ENCODE peak calls at places on chromosomes 16 and 17, in seven cellular contexts. I is activated CD4-positive, alpha-beta T cell treated with anti-CD3 and anti-CD28 coated beads, Interleukin-2, amount 50 U/mL, for 48 hours; Z is stomach; P is MCF 10A; M is activated T-cell treated with anti-CD3 and anti-CD28 coated beads, Interleukin-2, amount 50 U/mL, for 72 hours; D is A172; Q is GM19239. X is an unnamed sample.

GRCh38 chr17:80822700-80823410 is 168.8 kb upstream of the CHMP6 start:
- DNase-seq in D (no peak), M (no peak), Z (no peak), P (peak), Q (no peak), I (no peak), X (no peak)

GRCh38 chr16:54780266-54780665 is 150.4 kb upstream of the IRX5 start:
- DNase-seq in P (no peak), M (no peak), I (no peak), Q (no peak), Z (no peak), D (no peak), X (no peak)

GRCh38 chr17:69457603-69458002 is 43.1 kb downstream of the MAP2K6 start:
- DNase-seq in M (peak), Z (no peak), P (no peak), Q (no peak), D (no peak), I (no peak), X (no peak)

GRCh38 chr17:10247806-10248334 is 49.5 kb upstream of the GAS7 start:
- DNase-seq in M (no peak), Q (no peak), I (no peak), D (no peak), P (no peak), Z (no peak), X (no peak)

GRCh38 chr16:15518412-15519351 is 84.3 kb downstream of the BMERB1 start:
- DNase-seq in I (no peak), D (peak), P (no peak), Z (no peak), Q (no peak), M (no peak), X (no peak)

GRCh38 chr17:33523577-33523981 is 230.5 kb upstream of the ASIC2 start:
- DNase-seq in I (no peak), Q (no peak), Z (no peak), M (no peak), P (no peak), D (peak), X (no peak)

GRCh38 chr17:9115446-9116265 is 94.3 kb downstream of the NTN1 start:
- DNase-seq in Z (peak), P (no peak), D (peak), I (peak), Q (no peak), M (peak), X (peak)

GRCh38 chr16:4536391-4537106 is 2.0 kb downstream of the CDIP1 start:
- DNase-seq in Q (no peak), M (no peak), P (no peak), D (no peak), I (no peak), Z (no peak), X (no peak)

GRCh38 chr17:27895110-27895895 is 2.1 kb upstream of the LYRM9 start:
- DNase-seq in I (no peak), P (no peak), D (no peak), Q (no peak), M (no peak), Z (no peak), X (no peak)

GRCh38 chr16:27495191-27495590 is 54.5 kb downstream of the GTF3C1 start:
- DNase-seq in P (no peak), D (no peak), I (no peak), M (no peak), Z (no peak), Q (no peak), X (no peak)

GRCh38 chr16:46620265-46621005 is 744 bp downstream of the SHCBP1 start:
- DNase-seq in P (peak), I (peak), Q (no peak), D (peak), Z (no peak), M (no peak), X (no peak)

GRCh38 chr16:4651842-4652241 is 27.2 kb downstream of the MGRN1 start:
- DNase-seq in Z (no peak), P (no peak), M (no peak), I (no peak), D (no peak), Q (no peak), X (no peak)

GRCh38 chr17:4005296-4006164 is 41.3 kb upstream of the ATP2A3 start:
- DNase-seq in Z (no peak), P (no peak), Q (no peak), M (no peak), I (no peak), D (no peak), X (no peak)

GRCh38 chr16:89599451-89599858 is 14.0 kb upstream of the DPEP1 start:
- DNase-seq in M (peak), P (peak), I (peak), D (peak), Z (no peak), Q (no peak), X (peak)

GRCh38 chr16:47774661-47775060 is 313.5 kb downstream of the PHKB start:
- DNase-seq in D (peak), I (no peak), M (no peak), P (peak), Q (no peak), Z (peak), X (no peak)

GRCh38 chr17:56936697-56937322 is 23.0 kb upstream of the TRIM25 start:
- DNase-seq in Z (no peak), D (no peak), M (no peak), Q (no peak), P (no peak), I (no peak), X (no peak)

GRCh38 chr17:37507108-37507507 is 17.4 kb downstream of the DUSP14 start:
- DNase-seq in I (no peak), M (no peak), Q (no peak), P (no peak), D (no peak), Z (no peak), X (no peak)

GRCh38 chr17:55317284-55317683 is 52.5 kb downstream of the HLF start:
- DNase-seq in I (no peak), D (no peak), M (no peak), Q (no peak), P (no peak), Z (no peak), X (no peak)

GRCh38 chr17:77382356-77382911 is 241.7 kb downstream of the SEC14L1 start:
- DNase-seq in M (peak), Z (no peak), Q (no peak), D (no peak), P (no peak), I (no peak), X (peak)

GRCh38 chr17:28173071-28173561 is 130.6 kb downstream of the NLK start:
- DNase-seq in D (no peak), Q (no peak), M (no peak), Z (no peak), P (no peak), I (no peak), X (no peak)

GRCh38 chr17:79027925-79028491 is 4.0 kb downstream of the C1QTNF1 start:
- DNase-seq in Z (no peak), M (no peak), I (no peak), P (peak), Q (no peak), D (peak), X (no peak)

GRCh38 chr17:80125656-80126448 is 21.1 kb downstream of the EIF4A3 start:
- DNase-seq in D (no peak), I (no peak), M (no peak), P (no peak), Q (no peak), Z (peak), X (no peak)

GRCh38 chr16:89827383-89828198 is 684 bp upstream of the SPIRE2 start:
- DNase-seq in P (peak), D (peak), I (no peak), Q (no peak), M (no peak), Z (peak), X (no peak)

GRCh38 chr16:67992661-67993206 is 6.5 kb downstream of the DPEP2 start:
- DNase-seq in Z (no peak), I (no peak), Q (no peak), P (no peak), M (no peak), D (no peak), X (no peak)

GRCh38 chr17:37523715-37524219 is 34.1 kb downstream of the DUSP14 start:
- DNase-seq in M (no peak), I (no peak), P (no peak), D (no peak), Z (no peak), Q (no peak), X (no peak)

GRCh38 chr16:16042076-16042475 is 92.7 kb downstream of the ABCC1 start:
- DNase-seq in Q (no peak), I (no peak), P (peak), M (no peak), Z (peak), D (peak), X (no peak)

GRCh38 chr17:59762022-59762825 is 54.8 kb downstream of the VMP1 start:
- DNase-seq in D (peak), M (no peak), I (no peak), Z (no peak), Q (no peak), P (peak), X (peak)

GRCh38 chr17:42365136-42365535 is 23.1 kb downstream of the STAT3 start:
- DNase-seq in P (no peak), D (peak), Z (no peak), Q (no peak), M (peak), I (no peak), X (no peak)

GRCh38 chr16:81204794-81205680 is 33.5 kb upstream of the BCO1 start:
- DNase-seq in Z (peak), P (peak), M (peak), I (peak), D (peak), Q (peak), X (no peak)

GRCh38 chr17:21209511-21210175 is 4.3 kb downstream of the TMEM11 start:
- DNase-seq in D (no peak), P (no peak), Z (peak), Q (no peak), M (no peak), I (no peak), X (no peak)

GRCh38 chr17:21288581-21289017 is 4.1 kb downstream of the MAP2K3 start:
- DNase-seq in P (no peak), Z (no peak), D (no peak), Q (peak), I (peak), M (peak), X (peak)

GRCh38 chr16:88069397-88070168 is 118.3 kb downstream of the BANP start:
- DNase-seq in I (no peak), Z (peak), M (no peak), Q (peak), P (no peak), D (no peak), X (no peak)

GRCh38 chr16:22329199-22329695 is 32.0 kb downstream of the POLR3E start:
- DNase-seq in M (no peak), Q (no peak), D (no peak), I (no peak), P (no peak), Z (no peak), X (no peak)

GRCh38 chr17:29357232-29357631 is 32.9 kb upstream of the TAOK1 start:
- DNase-seq in M (no peak), Z (no peak), I (no peak), Q (no peak), P (no peak), D (no peak), X (no peak)

GRCh38 chr17:78375401-78376079 is 2.9 kb upstream of the PGS1 start:
- DNase-seq in I (no peak), Q (no peak), P (peak), D (no peak), Z (no peak), M (no peak), X (no peak)